ENCODE peak calls at places on chromosomes 4 and X, in nine cellular contexts. J is breast epithelium, K is OCI-LY7, O is sciatic nerve, T is T-cell, D is caudate nucleus, S is fibroblast of lung, G is amniotic stem cell, B is activated T-helper 1 cell treated with Interleukin-2 at 50 U/mL for 16 hours. I is an unnamed sample.

GRCh38 chr4:6368601-6369000 is 99.0 kb downstream of the WFS1 start:
- DNase-seq in O (no peak), G (no peak), S (no peak), B (no peak), J (no peak), K (no peak), T (no peak), D (no peak), I (no peak)

GRCh38 chr4:107392951-107393350 is 327.1 kb downstream of the PAPSS1 start:
- DNase-seq in G (no peak), S (no peak), K (no peak), B (no peak), D (no peak), T (no peak), O (no peak), J (no peak), I (no peak)

GRCh38 chr4:102196221-102196620 is 149.1 kb downstream of the SLC39A8 start:
- DNase-seq in K (no peak), D (no peak), T (no peak), B (no peak), S (peak), J (no peak), G (no peak), O (no peak), I (no peak)

GRCh38 chr4:127045872-127046271 is 586.9 kb upstream of the INTU start:
- DNase-seq in D (no peak), O (no peak), J (no peak), K (no peak), T (no peak), S (no peak), G (no peak), B (no peak), I (no peak)

GRCh38 chr4:62243895-62244294 is 1043.8 kb downstream of the ADGRL3 start:
- DNase-seq in D (no peak), B (no peak), S (no peak), J (no peak), O (no peak), K (no peak), T (no peak), G (no peak), I (no peak)

GRCh38 chr4:2413821-2414610 is 4.4 kb downstream of the ZFYVE28 start:
- DNase-seq in G (no peak), O (no peak), D (no peak), T (no peak), K (no peak), B (no peak), S (no peak), J (no peak), I (peak)

GRCh38 chr4:75058486-75058885 is 125.6 kb downstream of the PARM1 start:
- DNase-seq in D (no peak), J (no peak), T (no peak), O (no peak), G (no peak), S (no peak), K (no peak), B (no peak), I (no peak)

GRCh38 chr4:104726002-104726401 is 231.3 kb upstream of the CXXC4 start:
- DNase-seq in B (no peak), G (no peak), K (no peak), S (no peak), D (no peak), J (no peak), T (no peak), O (no peak), I (no peak)

GRCh38 chrX:20743054-20743453 is 476.3 kb upstream of the RPS6KA3 start:
- DNase-seq in G (no peak), D (no peak), B (no peak), O (no peak), K (no peak), J (no peak), T (no peak), S (no peak), I (no peak)

GRCh38 chrX:3136161-3136961 is 95.1 kb downstream of the ARSF start:
- DNase-seq in K (no peak), J (no peak), O (no peak), D (no peak), T (no peak), G (no peak), B (no peak), S (no peak), I (no peak)

GRCh38 chrX:9876205-9876604 is 90.0 kb downstream of the SHROOM2 start:
- DNase-seq in D (no peak), O (no peak), J (no peak), T (no peak), K (no peak), S (no peak), B (no peak), G (no peak), I (no peak)

GRCh38 chrX:48890934-48891401 is 6.6 kb downstream of the TIMM17B start:
- DNase-seq in S (no peak), D (no peak), K (no peak), B (no peak), G (no peak), J (no peak), T (no peak), O (no peak), I (no peak)

GRCh38 chrX:149487292-149487691 is 17.8 kb downstream of the IDS start:
- DNase-seq in S (no peak), G (no peak), J (no peak), K (peak), D (no peak), O (no peak), B (no peak), T (no peak), I (no peak)

GRCh38 chr4:78138252-78138651 is 81.1 kb downstream of the FRAS1 start:
- DNase-seq in B (no peak), K (no peak), D (no peak), J (no peak), G (no peak), T (no peak), O (no peak), S (no peak), I (no peak)

GRCh38 chrX:119095936-119096335 is 23.1 kb downstream of the CT47C1 start:
- DNase-seq in B (no peak), K (no peak), G (no peak), O (no peak), J (no peak), S (no peak), T (no peak), D (no peak), I (no peak)

GRCh38 chrX:357693-358471 is 28.8 kb downstream of the PPP2R3B start:
- DNase-seq in G (no peak), B (no peak), S (peak), T (no peak), D (no peak), O (no peak), K (no peak), J (no peak), I (peak)

GRCh38 chr4:24582235-24582863 is 2.0 kb downstream of the DHX15 start:
- DNase-seq in K (no peak), O (no peak), S (no peak), D (no peak), B (no peak), G (no peak), J (no peak), T (no peak), I (no peak)

GRCh38 chrX:129115935-129116334 is 407.4 kb downstream of the SMARCA1 start:
- DNase-seq in T (no peak), K (no peak), B (no peak), S (peak), D (no peak), O (no peak), J (no peak), G (no peak), I (no peak)

GRCh38 chrX:20742106-20742505 is 475.4 kb upstream of the RPS6KA3 start:
- DNase-seq in T (no peak), O (no peak), J (no peak), B (no peak), G (no peak), D (no peak), S (peak), K (no peak), I (no peak)

GRCh38 chrX:38426785-38427184 is 74.4 kb downstream of the OTC start:
- DNase-seq in K (no peak), O (no peak), J (no peak), D (no peak), S (peak), B (no peak), G (no peak), T (no peak), I (no peak)

GRCh38 chrX:69015156-69015555 is 150.1 kb downstream of the PJA1 start:
- DNase-seq in T (no peak), S (no peak), B (no peak), J (no peak), K (no peak), G (no peak), D (no peak), O (no peak), I (no peak)

I was measured in CD4-positive, alpha-beta T cell.